ENCODE peak calls at places on chromosomes 5 and 9, in six cellular contexts. G is Calu3; O is NCI-H2029 treated with DMSO at 0.1 percent for 48 hours; E is NCI-H1092 treated with DMSO at 0.1 percent for 48 hours; U is CD8-positive, alpha-beta memory T cell; D is MM.1S. R is an unnamed sample.

GRCh38 chr5:132226516-132227234 is 978 bp downstream of the P4HA2 start:
- DNase-seq in G (peak), O (no peak), E (no peak), U (no peak), D (no peak), R (peak)

GRCh38 chr9:27572566-27572917 is 739 bp downstream of the C9orf72 start:
- DNase-seq in G (peak), O (no peak), E (peak), U (peak), D (peak), R (no peak)

GRCh38 chr9:105457560-105458294 is 9.9 kb downstream of the FSD1L start:
- DNase-seq in G (no peak), O (no peak), E (no peak), U (no peak), D (no peak), R (no peak)

GRCh38 chr5:127793879-127794278 is 90.7 kb downstream of the CCDC192 start:
- DNase-seq in G (no peak), O (no peak), E (no peak), U (no peak), D (no peak), R (no peak)

GRCh38 chr9:22118810-22119479 is 109.8 kb upstream of the CDKN2B start:
- DNase-seq in G (no peak), O (no peak), E (no peak), U (no peak), D (no peak), R (no peak)

GRCh38 chr9:81562221-81563019 is 126.9 kb downstream of the TLE1 start:
- DNase-seq in G (peak), O (no peak), E (no peak), U (no peak), D (no peak), R (no peak)

GRCh38 chr9:19999491-20000057 is 210.7 kb upstream of the SLC24A2 start:
- DNase-seq in G (no peak), O (no peak), E (no peak), U (peak), D (no peak), R (no peak)

GRCh38 chr9:88937248-88937647 is 54.0 kb upstream of the S1PR3 start:
- DNase-seq in G (no peak), O (no peak), E (no peak), U (no peak), D (no peak), R (no peak)

GRCh38 chr5:139670369-139671095 is 22.4 kb downstream of the CXXC5 start:
- DNase-seq in G (no peak), O (peak), E (peak), U (peak), D (peak), R (no peak)

GRCh38 chr9:126531591-126531990 is 82.1 kb upstream of the LMX1B start:
- DNase-seq in G (no peak), O (no peak), E (no peak), U (no peak), D (no peak), R (no peak)

GRCh38 chr9:13088734-13089427 is 190.6 kb downstream of the MPDZ start:
- DNase-seq in G (peak), O (peak), E (peak), U (no peak), D (no peak), R (no peak)

GRCh38 chr9:132241840-132242620 is 80.2 kb downstream of the NTNG2 start:
- DNase-seq in G (no peak), O (no peak), E (peak), U (peak), D (peak), R (peak)

GRCh38 chr5:130912088-130912487 is 253.0 kb downstream of the HINT1 start:
- DNase-seq in G (no peak), O (no peak), E (no peak), U (no peak), D (no peak), R (no peak)

GRCh38 chr9:114220129-114220541 is 64.8 kb downstream of the COL27A1 start:
- DNase-seq in G (no peak), O (no peak), E (no peak), U (no peak), D (no peak), R (no peak)

GRCh38 chr9:128070874-128071273 is 2.8 kb downstream of the SLC25A25 start:
- DNase-seq in G (no peak), O (no peak), E (no peak), U (no peak), D (no peak), R (no peak)

GRCh38 chr5:173746050-173746449 is 129.6 kb upstream of the BOD1 start:
- DNase-seq in G (peak), O (no peak), E (no peak), U (no peak), D (peak), R (no peak)

GRCh38 chr5:86866036-86866435 is 248.3 kb downstream of the COX7C start:
- DNase-seq in G (no peak), O (no peak), E (no peak), U (no peak), D (no peak), R (no peak)

GRCh38 chr5:134003957-134004625 is 684 bp downstream of the VDAC1 start:
- DNase-seq in G (peak), O (no peak), E (peak), U (peak), D (peak), R (peak)

GRCh38 chr5:140075371-140075770 is 32.3 kb upstream of the NRG2 start:
- DNase-seq in G (peak), O (peak), E (no peak), U (no peak), D (no peak), R (no peak)

GRCh38 chr5:96470825-96471224 is 37.8 kb upstream of the PCSK1 start:
- DNase-seq in G (no peak), O (no peak), E (no peak), U (no peak), D (no peak), R (no peak)